ENCODE peak calls at places on chromosomes 3 and 15, in nine cellular contexts. P is GM23338; M is fibroblast of lung; Q is CD8-positive, alpha-beta T cell; F is psoas muscle; W is PC-3; D is ascending aorta; E is CD8-positive, alpha-beta memory T cell; Y is GM23248. S is an unnamed sample.

GRCh38 chr3:109278546-109278945 is 37.8 kb downstream of the DPPA2 start:
- DNase-seq in P (no peak), M (peak), Q (no peak), F (no peak), W (no peak), D (no peak), E (no peak), Y (no peak), S (no peak)

GRCh38 chr3:144403040-144403457 is 431.4 kb downstream of the DIPK2A start:
- DNase-seq in P (no peak), M (peak), Q (no peak), F (no peak), W (peak), D (no peak), E (no peak), Y (peak), S (no peak)

GRCh38 chr3:707041-707440 is 385.8 kb upstream of the CNTN6 start:
- DNase-seq in P (no peak), M (no peak), Q (no peak), F (no peak), W (no peak), D (no peak), E (no peak), Y (no peak), S (no peak)

GRCh38 chr15:43232289-43232874 is 11.6 kb upstream of the EPB42 start:
- DNase-seq in P (no peak), M (no peak), Q (no peak), F (no peak), W (peak), D (no peak), E (no peak), Y (peak), S (no peak)

GRCh38 chr3:103195201-103195600 is 760.4 kb downstream of the ZPLD1 start:
- DNase-seq in P (no peak), M (peak), Q (no peak), F (no peak), W (peak), D (no peak), E (no peak), Y (no peak), S (no peak)

GRCh38 chr3:142876417-142876816 is 12.5 kb downstream of the PCOLCE2 start:
- DNase-seq in P (no peak), M (no peak), Q (no peak), F (no peak), W (no peak), D (no peak), E (no peak), Y (no peak), S (no peak)

GRCh38 chr3:53260286-53260785 is 4.5 kb upstream of the TKT start:
- DNase-seq in P (no peak), M (no peak), Q (no peak), F (peak), W (no peak), D (no peak), E (no peak), Y (no peak), S (no peak)

GRCh38 chr3:64049136-64049535 is 25.8 kb upstream of the PSMD6 start:
- DNase-seq in P (no peak), M (peak), Q (no peak), F (no peak), W (peak), D (no peak), E (no peak), Y (peak), S (no peak)

GRCh38 chr15:22917556-22917955 is 62.6 kb downstream of the CYFIP1 start:
- DNase-seq in P (no peak), M (no peak), Q (no peak), F (no peak), W (no peak), D (no peak), E (no peak), Y (no peak), S (no peak)

GRCh38 chr3:11950576-11950975 is 53.6 kb upstream of the SYN2 start:
- DNase-seq in P (no peak), M (no peak), Q (no peak), F (no peak), W (peak), D (no peak), E (no peak), Y (no peak), S (no peak)

GRCh38 chr3:11948331-11948730 is 55.9 kb upstream of the SYN2 start:
- DNase-seq in P (no peak), M (no peak), Q (no peak), F (no peak), W (no peak), D (no peak), E (no peak), Y (no peak), S (no peak)

GRCh38 chr3:11948866-11949265 is 55.3 kb upstream of the SYN2 start:
- DNase-seq in P (no peak), M (no peak), Q (no peak), F (no peak), W (no peak), D (no peak), E (no peak), Y (no peak), S (no peak)

GRCh38 chr3:11953350-11953749 is 50.8 kb upstream of the SYN2 start:
- DNase-seq in P (no peak), M (no peak), Q (no peak), F (no peak), W (no peak), D (no peak), E (no peak), Y (no peak), S (no peak)

DNA sequence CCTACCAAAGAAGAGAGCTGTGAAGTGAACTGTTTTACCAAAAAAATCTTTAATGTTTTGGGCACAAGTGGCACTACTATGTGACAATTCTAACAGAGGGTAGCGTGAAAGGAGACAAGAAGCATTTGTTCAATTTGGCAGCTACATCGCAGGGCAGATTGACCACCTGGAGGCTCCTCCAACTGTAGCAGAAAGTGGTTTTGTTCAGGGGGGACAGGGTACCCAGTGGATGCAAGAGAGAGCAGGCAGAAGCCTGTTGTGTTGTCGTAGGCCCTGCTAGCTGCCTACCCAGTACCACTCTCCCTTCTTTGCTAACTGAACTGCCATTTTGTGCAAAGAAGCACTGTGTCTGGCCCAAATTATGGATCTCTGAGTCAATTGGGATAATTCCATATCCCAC is 54.8 kb upstream of the SYN2 start:
- DNase-seq in P (no peak), M (no peak), Q (no peak), F (no peak), W (no peak), D (no peak), E (no peak), Y (no peak), S (no peak)
- H3K27ac ChIP-seq in P (no peak), M (no peak), Q (no peak), F (no peak), W (no peak), D (no peak), E (no peak), Y (no peak), S (no peak)

DNA sequence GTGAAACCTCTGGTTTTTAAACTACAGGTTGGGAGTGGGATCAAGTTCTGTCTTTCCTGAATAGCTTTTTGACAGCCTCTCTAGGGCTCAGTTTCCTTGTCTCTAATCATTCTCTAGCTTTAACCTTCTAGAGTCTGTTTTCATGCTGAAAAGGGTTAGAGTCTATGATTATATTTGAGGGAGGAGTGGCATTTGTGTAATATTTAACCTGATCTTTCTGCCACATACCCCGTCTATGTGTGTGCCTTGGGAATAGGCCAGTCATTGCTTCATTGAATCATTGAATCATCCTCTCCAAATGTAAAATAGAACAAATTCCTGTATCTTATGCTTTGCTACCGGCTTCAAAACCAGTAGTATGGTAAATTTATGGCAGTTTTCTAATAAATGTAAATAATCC is 204.9 kb downstream of the KLHL25 start:
- DNase-seq in P (no peak), M (peak), Q (no peak), F (no peak), W (peak), D (no peak), E (no peak), Y (peak), S (no peak)
- H3K27ac ChIP-seq in P (peak), M (no peak), Q (no peak), F (peak), W (peak), D (no peak), E (no peak), Y (peak), S (no peak)

GRCh38 chr3:125148016-125148812 is 64.3 kb downstream of the SLC12A8 start:
- DNase-seq in P (no peak), M (no peak), Q (no peak), F (no peak), W (no peak), D (no peak), E (no peak), Y (peak), S (no peak)
- H3K27ac ChIP-seq in P (peak), M (no peak), Q (no peak), F (no peak), W (no peak), D (peak), E (no peak), Y (no peak), S (no peak)

GRCh38 chr3:25657293-25657692 is 7.4 kb downstream of the TOP2B start:
- DNase-seq in P (no peak), M (no peak), Q (no peak), F (no peak), W (no peak), D (no peak), E (no peak), Y (no peak), S (no peak)
- H3K27ac ChIP-seq in P (no peak), M (no peak), Q (no peak), F (no peak), W (no peak), D (no peak), E (no peak), Y (no peak), S (no peak)

GRCh38 chr3:123027292-123028232 is at the start of gene SEMA5B:
- DNase-seq in P (peak), M (peak), Q (peak), F (peak), W (peak), D (no peak), E (no peak), Y (peak), S (peak)
- H3K27ac ChIP-seq in P (no peak), M (no peak), Q (no peak), F (no peak), W (no peak), D (no peak), E (no peak), Y (no peak), S (peak)

GRCh38 chr3:56999547-56999946 is 60.9 kb upstream of the SPATA12 start:
- DNase-seq in P (no peak), M (no peak), Q (no peak), F (no peak), W (no peak), D (no peak), E (no peak), Y (no peak), S (no peak)
- H3K27ac ChIP-seq in P (no peak), M (no peak), Q (no peak), F (no peak), W (no peak), D (no peak), E (no peak), Y (no peak), S (no peak)

GRCh38 chr3:65401359-65401810 is 637.3 kb downstream of the MAGI1 start:
- DNase-seq in P (peak), M (no peak), Q (no peak), F (no peak), W (no peak), D (no peak), E (no peak), Y (no peak), S (peak)

GRCh38 chr3:65398953-65399352 is 639.8 kb downstream of the MAGI1 start:
- DNase-seq in P (no peak), M (peak), Q (no peak), F (no peak), W (peak), D (no peak), E (no peak), Y (no peak), S (no peak)

GRCh38 chr3:65406470-65406869 is 632.2 kb downstream of the MAGI1 start:
- DNase-seq in P (no peak), M (no peak), Q (no peak), F (no peak), W (peak), D (no peak), E (no peak), Y (peak), S (no peak)

GRCh38 chr3:65402597-65402996 is 636.1 kb downstream of the MAGI1 start:
- DNase-seq in P (peak), M (peak), Q (no peak), F (peak), W (peak), D (no peak), E (no peak), Y (peak), S (no peak)

GRCh38 chr3:65400893-65401292 is 637.8 kb downstream of the MAGI1 start:
- DNase-seq in P (peak), M (no peak), Q (no peak), F (no peak), W (no peak), D (no peak), E (no peak), Y (no peak), S (no peak)
- H3K27ac ChIP-seq in P (peak), M (no peak), Q (no peak), F (no peak), W (no peak), D (no peak), E (no peak), Y (no peak), S (no peak)

DNA sequence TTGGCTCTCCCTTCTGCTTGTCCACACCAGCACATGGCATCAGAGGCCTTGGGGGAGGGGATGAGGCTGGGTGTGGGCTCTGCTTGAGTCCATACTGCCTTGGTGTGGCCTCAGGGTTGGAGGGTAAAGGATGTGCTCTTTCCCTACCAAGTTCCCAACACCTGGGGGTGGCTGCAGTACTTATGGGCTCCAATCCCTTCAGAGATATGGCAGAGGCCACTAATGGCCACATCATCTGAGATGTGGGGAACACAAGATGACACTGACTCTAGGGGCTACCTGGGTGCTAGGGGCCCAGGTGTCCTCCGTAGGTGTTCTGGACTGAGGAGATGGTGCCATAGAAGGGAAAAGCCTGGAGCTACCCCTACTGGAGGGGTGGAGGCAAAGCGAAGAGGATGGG is 6.9 kb downstream of the CXCR6 start:
- DNase-seq in P (no peak), M (no peak), Q (no peak), F (no peak), W (no peak), D (no peak), E (no peak), Y (no peak), S (no peak)
- H3K27ac ChIP-seq in P (no peak), M (no peak), Q (peak), F (peak), W (no peak), D (peak), E (peak), Y (no peak), S (no peak)

DNA sequence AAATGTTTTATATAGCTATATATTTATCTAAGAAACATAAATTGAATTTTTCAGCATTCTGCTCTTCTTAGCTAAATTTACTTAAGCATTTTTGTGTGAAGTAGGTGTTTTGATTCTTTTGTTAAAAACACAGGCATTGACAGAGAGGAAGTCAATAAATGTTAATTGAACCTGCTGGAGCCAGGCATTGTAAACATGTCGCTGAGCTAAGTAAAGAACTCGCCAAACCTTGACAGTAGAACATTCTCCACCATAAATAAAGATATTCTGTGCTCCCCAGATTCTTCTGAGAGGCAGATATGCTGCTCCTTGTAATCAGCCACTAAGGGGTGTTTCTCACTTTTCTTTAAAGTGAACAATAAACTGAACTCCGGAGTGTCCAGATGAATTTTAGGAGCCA is 38.4 kb downstream of the SYNM start:
- DNase-seq in P (peak), M (no peak), Q (no peak), F (no peak), W (no peak), D (no peak), E (no peak), Y (no peak), S (no peak)
- H3K27ac ChIP-seq in P (peak), M (no peak), Q (no peak), F (peak), W (no peak), D (peak), E (no peak), Y (peak), S (peak)

GRCh38 chr3:157120071-157120892 is 39.7 kb downstream of the CCNL1 start:
- DNase-seq in P (peak), M (no peak), Q (no peak), F (no peak), W (no peak), D (no peak), E (no peak), Y (no peak), S (no peak)

GRCh38 chr3:157117875-157118654 is 41.9 kb downstream of the CCNL1 start:
- DNase-seq in P (no peak), M (no peak), Q (no peak), F (no peak), W (no peak), D (no peak), E (no peak), Y (no peak), S (no peak)

GRCh38 chr3:157121522-157121921 is 38.4 kb downstream of the CCNL1 start:
- DNase-seq in P (no peak), M (no peak), Q (no peak), F (no peak), W (no peak), D (no peak), E (no peak), Y (no peak), S (no peak)

GRCh38 chr3:157122116-157122515 is 37.8 kb downstream of the CCNL1 start:
- DNase-seq in P (no peak), M (peak), Q (no peak), F (no peak), W (peak), D (no peak), E (no peak), Y (peak), S (no peak)

DNA sequence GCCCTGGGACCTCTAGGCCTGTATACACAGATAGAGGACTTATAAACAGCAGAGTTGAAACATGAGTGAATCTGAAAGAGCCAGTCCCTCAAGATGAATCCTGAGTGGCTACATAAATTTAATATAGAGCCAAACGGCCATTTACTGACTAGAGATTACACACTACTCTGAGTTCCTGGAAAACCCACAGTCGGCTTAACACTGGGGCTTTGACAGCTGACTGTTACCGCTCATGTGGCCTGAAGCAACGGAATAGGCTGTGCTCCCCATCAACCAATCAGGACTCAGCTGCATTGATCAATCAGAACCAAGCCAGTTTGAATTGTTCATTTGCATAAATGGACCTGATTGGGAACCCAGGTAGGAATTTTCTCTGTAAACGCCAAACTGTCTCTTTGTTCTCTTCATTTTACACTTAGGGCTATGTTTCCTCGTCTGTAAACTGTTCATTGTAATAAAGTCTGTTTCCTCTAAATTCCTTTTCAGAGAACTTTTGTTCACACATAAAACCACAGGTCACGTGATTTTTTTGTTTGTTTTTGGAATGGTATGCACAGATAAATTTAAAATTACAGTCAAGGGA is 40.5 kb downstream of the CCNL1 start:
- DNase-seq in P (no peak), M (no peak), Q (no peak), F (no peak), W (peak), D (no peak), E (no peak), Y (no peak), S (no peak)
- H3K27ac ChIP-seq in P (no peak), M (no peak), Q (no peak), F (no peak), W (peak), D (no peak), E (no peak), Y (no peak), S (no peak)

S was measured in caudate nucleus.